ENCODE peak calls at places on chromosomes 7 and 10, in four cellular contexts. W is IMR-90; J is CD4-positive, CD25-positive, alpha-beta regulatory T cell; P is effector memory CD4-positive, alpha-beta T cell. Y is an unnamed sample.

GRCh38 chr10:17961551-17962422 is 10.1 kb downstream of the SLC39A12 start:
- DNase-seq in P (no peak), W (peak; percentile 47), J (no peak), Y (no peak)

GRCh38 chr7:2645274-2645868 is 13.6 kb downstream of the TTYH3 start:
- DNase-seq in W (no peak), J (no peak), P (no peak), Y (no peak)

GRCh38 chr7:96414931-96415292 is 93.0 kb upstream of the SLC25A13 start:
- DNase-seq in W (peak; percentile 30), J (no peak), P (peak; percentile 12), Y (peak; percentile 77)

GRCh38 chr10:123455861-123456260 is 210.3 kb upstream of the GPR26 start:
- DNase-seq in P (no peak), W (no peak), J (no peak), Y (no peak)

GRCh38 chr7:130141161-130141857 is 63.9 kb downstream of the TMEM209 start:
- DNase-seq in P (peak; percentile 26), W (peak; percentile 73), J (peak; percentile 16), Y (peak; percentile 37)

GRCh38 chr7:100891555-100891954 is 2.0 kb upstream of the UFSP1 start:
- DNase-seq in W (peak; percentile 34), P (no peak), J (no peak), Y (no peak)

GRCh38 chr10:52019078-52019644 is 294.9 kb upstream of the DKK1 start:
- DNase-seq in W (no peak), P (no peak), J (no peak), Y (peak; percentile 67)

GRCh38 chr7:126483972-126484371 is 768.8 kb downstream of the GRM8 start:
- DNase-seq in P (no peak), W (no peak), J (no peak), Y (no peak)

GRCh38 chr10:129713659-129714265 is 246.7 kb downstream of the MGMT start:
- DNase-seq in J (no peak), W (no peak), P (no peak), Y (no peak)

GRCh38 chr10:28721318-28721717 is 44.0 kb downstream of the BAMBI start:
- DNase-seq in J (no peak), W (no peak), P (no peak), Y (no peak)

GRCh38 chr7:77565917-77566316 is 28.8 kb downstream of the PTPN12 start:
- DNase-seq in P (no peak), J (no peak), W (peak; percentile 85), Y (no peak)

GRCh38 chr10:98332623-98333269 is 64.8 kb upstream of the LOXL4 start:
- DNase-seq in J (no peak), W (peak; percentile 54), P (no peak), Y (no peak)

GRCh38 chr7:41973331-41973730 is 263.7 kb downstream of the GLI3 start:
- DNase-seq in J (no peak), P (no peak), W (no peak), Y (no peak)
- H3K36me3 ChIP-seq in J (no peaks in the 10 kb centered on the region), P (no peaks in the 10 kb centered on the region), W (peaks cover 29% of the 10 kb centered on the region), Y (peaks cover 12% of the 10 kb centered on the region)

GRCh38 chr10:24223341-24223740 is 14.4 kb downstream of the KIAA1217 start:
- DNase-seq in W (no peak), P (no peak), J (no peak), Y (no peak)
- H3K36me3 ChIP-seq in W (no peaks in the 10 kb centered on the region), P (no peaks in the 10 kb centered on the region), J (no peaks in the 10 kb centered on the region), Y (no peaks in the 10 kb centered on the region)

DNA sequence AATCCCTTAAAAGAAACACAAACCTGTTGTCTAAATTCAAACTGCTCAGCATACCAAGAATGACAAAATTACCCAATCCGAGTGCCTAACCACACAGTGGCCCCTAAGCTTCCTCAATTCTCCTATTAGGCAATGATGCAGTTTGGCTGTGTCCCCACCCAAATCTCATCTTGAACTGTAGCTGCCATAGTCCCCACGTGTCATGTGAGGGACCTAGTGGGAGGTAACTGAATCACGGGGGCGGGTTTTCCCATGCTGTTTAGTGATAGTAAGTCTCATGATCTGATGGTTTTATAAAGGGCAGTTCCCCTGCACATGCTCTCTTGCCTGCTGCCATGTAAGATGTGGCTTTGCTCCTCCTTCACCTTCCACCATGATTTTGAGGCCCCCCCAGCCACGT is 21.9 kb downstream of the PSAP start:
- DNase-seq in W (no peak), J (no peak), P (no peak), Y (no peak)
- H3K36me3 ChIP-seq in W (peaks cover 62% of the 10 kb centered on the region), J (peaks cover 81% of the 10 kb centered on the region), P (peaks cover 76% of the 10 kb centered on the region), Y (peaks cover 79% of the 10 kb centered on the region)

GRCh38 chr7:47282790-47283496 is 299.0 kb downstream of the TNS3 start:
- DNase-seq in J (no peak), P (no peak), W (no peak), Y (no peak)
- H3K36me3 ChIP-seq in J (no peaks in the 10 kb centered on the region), P (no peaks in the 10 kb centered on the region), W (peaks cover 76% of the 10 kb centered on the region), Y (peaks cover 44% of the 10 kb centered on the region)

GRCh38 chr10:93447019-93447418 is 35.1 kb downstream of the MYOF start:
- DNase-seq in J (no peak), P (no peak), W (no peak), Y (no peak)
- H3K36me3 ChIP-seq in J (no peaks in the 10 kb centered on the region), P (no peaks in the 10 kb centered on the region), W (peaks cover 35% of the 10 kb centered on the region), Y (no peaks in the 10 kb centered on the region)

GRCh38 chr10:63165249-63165648 is 32.1 kb downstream of the NRBF2 start:
- DNase-seq in J (no peak), W (no peak), P (no peak), Y (no peak)

GRCh38 chr10:63169624-63170023 is 36.5 kb downstream of the NRBF2 start:
- DNase-seq in J (no peak), P (no peak), W (no peak), Y (no peak)

GRCh38 chr10:63169063-63169462 is 35.9 kb downstream of the NRBF2 start:
- DNase-seq in P (no peak), W (no peak), J (no peak), Y (no peak)

GRCh38 chr10:63164045-63164722 is 31.1 kb downstream of the NRBF2 start:
- DNase-seq in P (no peak), J (no peak), W (peak; percentile 44), Y (no peak)

DNA sequence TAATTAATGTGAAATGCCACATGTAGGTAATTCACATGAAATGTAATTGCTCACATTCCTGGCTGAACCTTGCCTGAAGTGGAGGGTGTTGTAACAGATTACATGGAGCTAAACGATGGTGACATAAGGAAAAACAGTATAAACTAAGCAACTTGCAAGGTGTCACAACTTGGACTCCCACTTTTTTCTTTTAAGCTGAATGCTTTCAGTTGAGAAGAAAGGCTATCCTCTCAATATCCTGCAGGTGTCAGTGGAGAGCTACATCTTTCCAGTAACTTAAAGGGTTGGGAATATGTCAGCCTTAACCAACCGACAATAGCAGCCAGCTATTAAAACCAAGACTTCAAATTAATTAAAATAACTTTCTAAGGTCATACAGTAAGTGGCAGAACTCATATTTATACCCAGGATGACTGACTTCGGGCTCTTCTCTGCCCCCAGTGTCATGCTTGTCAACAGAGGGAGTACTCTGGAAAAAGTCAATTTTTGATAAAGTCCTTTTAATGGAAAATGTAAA is 33.7 kb downstream of the NRBF2 start:
- DNase-seq in P (no peak), W (peak; percentile 85), J (no peak), Y (peak; percentile 53)
- H3K36me3 ChIP-seq in P (peaks cover 20% of the 10 kb centered on the region), W (peaks cover 5% of the 10 kb centered on the region), J (peaks cover 30% of the 10 kb centered on the region), Y (no peaks in the 10 kb centered on the region)

GRCh38 chr10:12704488-12704887 is 297.0 kb downstream of the CCDC3 start:
- DNase-seq in J (no peak), P (no peak), W (no peak), Y (no peak)

GRCh38 chr10:12703813-12704212 is 297.7 kb downstream of the CCDC3 start:
- DNase-seq in J (no peak), P (no peak), W (peak; percentile 87), Y (no peak)

GRCh38 chr10:12702215-12702614 is 299.3 kb downstream of the CCDC3 start:
- DNase-seq in J (no peak), P (no peak), W (no peak), Y (no peak)

GRCh38 chr10:12701696-12702095 is 299.8 kb downstream of the CCDC3 start:
- DNase-seq in P (no peak), J (no peak), W (peak; percentile 57), Y (no peak)

DNA sequence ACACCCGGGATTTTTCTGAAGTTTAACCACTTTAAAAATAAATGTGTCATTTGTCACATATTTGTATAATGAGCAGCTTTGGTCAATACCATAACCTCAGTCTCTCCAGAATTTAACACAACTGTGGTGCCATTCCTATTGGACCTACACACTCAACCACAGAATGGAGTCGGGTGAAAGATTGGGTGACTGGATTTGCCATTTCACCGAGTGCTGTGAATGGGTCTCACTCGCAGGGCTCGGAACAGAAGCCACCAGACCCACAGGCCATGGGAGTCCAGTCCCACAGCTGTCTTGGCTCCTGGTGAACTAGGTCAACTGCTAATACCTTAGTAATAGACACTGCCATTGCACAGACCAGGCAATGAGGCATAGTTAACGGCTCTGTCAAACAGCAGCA is 298.4 kb downstream of the CCDC3 start:
- DNase-seq in P (no peak), J (no peak), W (no peak), Y (no peak)
- H3K36me3 ChIP-seq in P (no peaks in the 10 kb centered on the region), J (no peaks in the 10 kb centered on the region), W (no peaks in the 10 kb centered on the region), Y (no peaks in the 10 kb centered on the region)

Y was measured in HAP-1.